ENCODE peak calls at places on chromosomes 12 and 14, in seven cellular contexts. K is HAP-1, J is IMR-90, L is lung, D is cardiac muscle cell, I is HepG2, Y is neural progenitor cell. E is an unnamed sample. For H3K9me3, the result is how much of the 10 kb centered on the place peaks cover.

GRCh38 chr12:125540580-125541204 is 475.5 kb downstream of the AACS start:
- DNase-seq in K (no peak), J (no peak), L (no peak), D (no peak), I (no peak), Y (no peak), E (no peak)

GRCh38 chr14:99175331-99176155 is 96.5 kb downstream of the BCL11B start:
- DNase-seq in K (no peak), J (no peak), L (no peak), D (no peak), I (no peak), Y (no peak), E (no peak)

GRCh38 chr12:40907115-40907521 is 214.9 kb downstream of the CNTN1 start:
- DNase-seq in K (no peak), J (peak), L (no peak), D (no peak), I (no peak), Y (no peak), E (no peak)

GRCh38 chr12:91975891-91976290 is 169.8 kb downstream of the BTG1 start:
- DNase-seq in K (no peak), J (peak), L (no peak), D (no peak), I (no peak), Y (no peak), E (no peak)

GRCh38 chr14:99217066-99217465 is 54.9 kb downstream of the BCL11B start:
- DNase-seq in K (no peak), J (no peak), L (no peak), D (no peak), I (no peak), Y (no peak), E (no peak)

GRCh38 chr12:107131832-107132616 is 38.7 kb upstream of the CRY1 start:
- DNase-seq in K (peak), J (peak), L (no peak), D (peak), I (peak), Y (peak), E (peak)

GRCh38 chr14:98622208-98623051 is 649.6 kb downstream of the BCL11B start:
- DNase-seq in K (no peak), J (no peak), L (peak), D (no peak), I (no peak), Y (no peak), E (no peak)

GRCh38 chr12:87813476-87814234 is 215.5 kb downstream of the C12orf50 start:
- DNase-seq in K (no peak), J (peak), L (no peak), D (no peak), I (no peak), Y (no peak), E (no peak)

GRCh38 chr12:47028981-47029708 is 50.3 kb upstream of the PCED1B start:
- DNase-seq in K (no peak), J (no peak), L (no peak), D (no peak), I (no peak), Y (no peak), E (no peak)

GRCh38 chr12:12467222-12467621 is 95.4 kb downstream of the DUSP16 start:
- DNase-seq in K (no peak), J (no peak), L (no peak), D (no peak), I (no peak), Y (no peak), E (no peak)

GRCh38 chr12:685388-685787 is 22.1 kb upstream of the NINJ2 start:
- DNase-seq in K (no peak), J (peak), L (peak), D (no peak), I (no peak), Y (no peak), E (no peak)

GRCh38 chr12:120468846-120469449 is 600 bp downstream of the SRSF9 start:
- DNase-seq in K (peak), J (peak), L (peak), D (no peak), I (no peak), Y (no peak), E (no peak)

GRCh38 chr12:110501378-110501721 is 561 bp downstream of the VPS29 start:
- DNase-seq in K (peak), J (peak), L (no peak), D (peak), I (peak), Y (peak), E (no peak)

GRCh38 chr14:71541973-71542730 is 390.1 kb upstream of the RGS6 start:
- DNase-seq in K (no peak), J (no peak), L (no peak), D (no peak), I (no peak), Y (no peak), E (no peak)

GRCh38 chr14:94897092-94897491 is 127.2 kb upstream of the GSC start:
- DNase-seq in K (no peak), J (no peak), L (no peak), D (no peak), I (no peak), Y (no peak), E (no peak)

GRCh38 chr12:48965447-48965846 is 6.1 kb downstream of the WNT10B start:
- DNase-seq in K (no peak), J (peak), L (no peak), D (no peak), I (no peak), Y (peak), E (peak)
- H3K4me3 ChIP-seq in K (no peak), J (no peak), L (no peak), D (no peak), I (no peak), Y (no peak), E (no peak)

DNA sequence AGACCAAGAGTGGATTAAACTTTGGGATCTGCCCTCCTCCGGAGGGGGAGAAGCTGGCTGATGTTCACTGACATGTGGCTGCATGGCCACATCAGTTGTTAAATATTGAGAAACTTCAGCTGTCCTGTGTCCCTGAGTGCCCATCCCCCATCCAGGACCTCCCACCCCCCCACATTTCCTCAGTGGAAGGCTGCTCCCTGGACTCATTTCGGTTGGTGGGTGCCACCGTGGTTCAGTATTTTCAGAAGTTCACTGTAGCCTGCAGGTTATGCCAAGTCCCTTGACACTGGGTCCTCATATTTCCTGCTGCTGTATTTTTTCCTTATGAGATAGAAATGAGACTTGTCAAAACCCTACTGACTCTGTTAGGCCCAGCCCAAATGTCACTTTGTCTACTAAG is 302.4 kb downstream of the CACNA1C start:
- DNase-seq in K (no peak), J (no peak), L (no peak), D (no peak), I (no peak), Y (no peak), E (no peak)
- H3K9me3 ChIP-seq in K (under half), J (under half), L (under half), D (under half), I (under half), Y (under half), E (under half)

DNA sequence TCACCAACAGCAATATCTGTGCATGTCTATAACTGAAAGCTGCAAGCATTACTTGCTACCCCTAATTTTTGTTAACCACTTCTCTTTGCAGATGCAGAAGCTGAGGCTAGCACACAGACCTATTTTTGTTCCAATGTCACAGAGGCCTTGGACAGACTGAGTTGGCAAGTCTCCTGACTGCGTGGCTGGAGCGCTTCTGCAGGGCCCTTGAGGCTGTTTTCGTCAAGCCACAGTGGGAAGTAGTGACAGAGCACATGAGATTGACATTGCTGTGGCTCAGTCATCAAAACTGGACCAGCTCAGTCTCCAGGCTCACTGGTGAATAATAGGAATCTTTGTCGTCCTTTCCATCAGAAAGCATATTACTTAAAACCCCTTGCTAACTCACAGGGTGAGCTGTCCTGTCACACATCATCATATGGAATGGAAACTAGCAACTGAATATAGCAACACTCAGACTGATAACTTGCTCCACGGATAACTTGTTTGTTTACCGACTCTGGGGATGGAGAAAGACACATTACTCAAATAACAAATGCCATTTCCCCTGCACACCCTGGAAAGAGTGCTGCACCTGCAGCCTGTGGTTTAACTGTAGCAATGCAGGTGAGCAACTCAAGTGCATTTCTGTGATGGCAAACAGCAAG is 43.6 kb upstream of the DDX11 start:
- DNase-seq in K (no peak), J (no peak), L (no peak), D (peak), I (no peak), Y (no peak), E (no peak)
- H3K4me3 ChIP-seq in K (no peak), J (no peak), L (no peak), D (no peak), I (no peak), Y (no peak), E (no peak)

DNA sequence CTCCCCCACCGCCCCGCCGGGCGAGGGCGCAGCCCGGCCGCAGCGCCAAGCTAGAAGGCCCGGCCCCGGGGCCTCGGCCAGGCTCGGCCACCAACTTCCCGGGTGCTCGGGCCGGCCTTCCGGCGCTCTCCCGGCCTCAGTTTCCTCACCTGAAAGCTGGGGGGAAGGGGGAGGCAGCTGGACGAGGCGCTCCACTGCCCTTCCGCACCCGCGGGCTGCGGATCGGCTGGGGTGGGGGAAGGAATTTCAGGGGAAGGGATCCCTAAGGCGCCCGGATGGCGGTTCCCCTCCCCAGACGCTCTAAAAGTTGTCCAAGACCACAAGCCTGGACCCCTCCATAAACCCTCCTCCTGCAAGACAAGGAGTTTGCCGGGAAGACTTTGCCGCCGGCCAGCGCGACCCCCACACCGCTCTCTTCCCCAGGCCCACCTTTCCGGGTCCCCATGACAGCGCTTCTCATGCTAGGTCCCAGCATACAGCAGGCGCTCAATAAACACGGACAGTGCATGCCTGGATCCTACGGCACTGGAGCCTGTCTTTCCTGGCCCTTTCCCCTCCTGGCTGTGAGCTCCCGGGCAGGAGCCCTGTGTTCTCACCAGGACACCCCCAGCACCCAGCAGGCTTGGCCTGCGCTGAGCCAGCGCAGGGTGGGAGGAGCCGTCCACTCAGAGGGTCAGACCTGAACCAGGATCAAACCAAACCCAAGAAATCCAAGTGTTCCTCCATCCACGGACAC is 18.1 kb downstream of the BEGAIN start:
- DNase-seq in K (no peak), J (no peak), L (no peak), D (no peak), I (no peak), Y (no peak), E (no peak)
- H3K9me3 ChIP-seq in K (under half), J (under half), L (under half), D (under half), I (under half), Y (under half), E (under half)

DNA sequence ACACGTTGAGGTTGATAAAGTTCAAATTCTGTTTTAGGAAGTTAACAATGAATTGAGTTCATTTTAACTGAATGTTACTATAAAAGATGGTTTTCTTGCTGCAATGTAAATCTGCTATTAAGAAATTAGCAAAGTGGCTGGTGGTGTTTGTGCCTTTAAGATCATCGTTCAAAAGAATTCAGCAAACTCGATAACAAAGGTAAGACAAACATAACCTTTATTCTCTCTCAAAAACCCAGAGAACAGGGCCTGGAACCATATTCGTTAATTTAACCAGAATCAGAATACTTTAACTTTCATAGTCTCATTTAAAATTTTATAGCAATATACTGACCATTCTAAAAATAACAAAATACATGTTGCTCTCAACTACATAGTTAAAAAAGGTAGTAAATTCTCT is 3.4 kb downstream of the TMEM30B start:
- DNase-seq in K (no peak), J (no peak), L (no peak), D (no peak), I (no peak), Y (no peak), E (no peak)
- H3K4me3 ChIP-seq in K (no peak), J (no peak), L (no peak), D (no peak), I (peak), Y (no peak), E (no peak)

DNA sequence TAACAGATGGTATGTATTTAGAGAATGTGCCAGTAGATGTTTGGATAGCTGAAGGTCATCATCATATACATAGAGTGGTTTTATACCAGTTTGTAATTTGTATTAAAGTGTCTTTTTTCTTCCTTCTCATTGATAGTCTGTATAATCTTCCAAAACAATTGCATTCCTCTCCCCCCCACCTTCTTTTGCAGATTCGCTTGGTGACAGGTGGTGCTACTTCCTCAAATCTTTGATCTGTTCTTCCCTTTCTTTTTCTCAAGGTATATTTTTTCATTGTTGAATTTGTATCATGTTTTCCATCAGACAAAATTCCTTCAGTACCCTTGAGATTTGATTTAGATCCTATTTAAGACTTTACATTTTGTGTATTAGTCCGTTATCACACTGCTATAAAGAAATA is 15.0 kb downstream of the TBC1D15 start:
- DNase-seq in K (no peak), J (no peak), L (no peak), D (no peak), I (no peak), Y (no peak), E (no peak)
- H3K9me3 ChIP-seq in K (under half), J (under half), L (under half), D (under half), I (under half), Y (under half), E (under half)

DNA sequence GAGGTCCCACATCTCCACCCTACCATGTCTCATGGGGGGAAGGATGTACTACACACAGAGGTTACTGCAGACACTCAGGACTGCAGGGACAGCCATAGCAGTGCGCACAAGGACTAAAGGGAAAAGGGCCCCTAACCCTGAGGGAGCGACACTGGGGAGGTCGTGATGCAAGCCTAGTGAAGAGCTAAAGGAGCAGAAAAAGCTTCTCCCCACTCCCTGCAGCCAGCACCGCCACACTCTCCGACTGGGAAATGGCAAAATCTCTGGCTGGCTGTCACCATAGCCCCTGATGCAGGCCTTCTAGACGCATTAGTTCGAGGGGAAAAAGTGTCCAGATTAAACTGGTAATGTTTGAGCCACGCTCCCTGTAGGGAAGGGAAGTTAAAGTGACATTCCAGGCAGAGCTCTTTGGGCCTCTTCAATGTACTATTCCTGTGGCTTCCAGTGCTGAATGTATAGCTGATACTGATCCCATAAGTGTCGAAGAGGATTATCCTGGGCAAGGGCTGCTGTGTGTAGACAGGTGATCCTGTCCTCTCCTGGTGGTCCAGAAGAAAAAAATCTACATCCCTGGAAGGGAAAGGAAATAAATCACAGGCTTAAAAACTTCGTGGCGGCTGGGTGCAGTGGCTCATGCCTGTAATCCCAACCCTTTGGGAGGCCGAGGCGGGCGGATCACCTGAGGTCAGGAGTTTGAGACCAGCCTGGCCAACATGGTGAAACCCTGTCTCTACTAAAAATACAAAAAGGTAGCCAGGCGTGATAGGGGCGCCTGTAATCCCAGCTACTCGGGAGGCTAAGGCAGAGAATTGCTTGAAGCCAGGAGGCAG is 5.4 kb downstream of the POMT2 start:
- DNase-seq in K (no peak), J (no peak), L (no peak), D (peak), I (no peak), Y (peak), E (no peak)
- H3K4me3 ChIP-seq in K (no peak), J (no peak), L (no peak), D (no peak), I (no peak), Y (no peak), E (no peak)